ENCODE peak calls at places on chromosome 19, in four cellular contexts. C, W, Y and X are unnamed samples.

GRCh38 chr19:35936738-35937268 is 629 bp downstream of the LRFN3 start:
- DNase-seq in C (no peak), Y (no peak), W (no peak), X (no peak)

GRCh38 chr19:1177322-1178114 is 3.5 kb upstream of the SBNO2 start:
- DNase-seq in C (peak), W (no peak), Y (no peak), X (no peak)

GRCh38 chr19:47247308-47247990 is 8.9 kb upstream of the CCDC9 start:
- DNase-seq in C (peak), W (peak), Y (no peak), X (peak)

GRCh38 chr19:29823581-29824330 is 12.0 kb downstream of the CCNE1 start:
- DNase-seq in W (no peak), Y (no peak), C (no peak), X (no peak)

GRCh38 chr19:51921949-51922348 is 5.3 kb upstream of the ZNF613 start:
- DNase-seq in C (no peak), Y (no peak), W (no peak), X (no peak)

GRCh38 chr19:47713046-47714021 is at the start of gene EHD2:
- DNase-seq in C (peak), Y (no peak), W (peak), X (peak)

GRCh38 chr19:16441661-16442071 is 30.1 kb downstream of the EPS15L1 start:
- DNase-seq in W (peak), Y (no peak), C (no peak), X (no peak)

GRCh38 chr19:40403262-40403984 is 9.8 kb downstream of the PRX start:
- DNase-seq in Y (peak), W (peak), C (peak), X (peak)

GRCh38 chr19:52635786-52636570 is 2.2 kb downstream of the ZNF83 start:
- DNase-seq in W (no peak), C (no peak), Y (no peak), X (no peak)

GRCh38 chr19:40519352-40520322 is 52.8 kb downstream of the SPTBN4 start:
- DNase-seq in W (peak), Y (no peak), C (no peak), X (no peak)

GRCh38 chr19:18423258-18424020 is 4.2 kb downstream of the SSBP4 start:
- DNase-seq in W (no peak), C (no peak), Y (no peak), X (no peak)

GRCh38 chr19:13693933-13694332 is 70.4 kb upstream of the MRI1 start:
- DNase-seq in C (no peak), W (no peak), Y (no peak), X (no peak)

GRCh38 chr19:13597625-13598024 is 91.3 kb upstream of the CACNA1A start:
- DNase-seq in W (peak), Y (no peak), C (peak), X (peak)

GRCh38 chr19:29687897-29688728 is 22.9 kb downstream of the PLEKHF1 start:
- DNase-seq in Y (no peak), C (no peak), W (no peak), X (no peak)

GRCh38 chr19:35299523-35300339 is 7.8 kb downstream of the MAG start:
- DNase-seq in W (no peak), Y (no peak), C (no peak), X (no peak)

GRCh38 chr19:11421607-11422098 is 2.5 kb upstream of the RGL3 start:
- DNase-seq in W (peak), C (peak), Y (no peak), X (peak)

GRCh38 chr19:53034948-53035675 is 9.4 kb upstream of the ERVV-2 start:
- DNase-seq in Y (no peak), C (no peak), W (no peak), X (no peak)

GRCh38 chr19:15062036-15062435 is 12.8 kb downstream of the CASP14 start:
- DNase-seq in C (no peak), Y (no peak), W (no peak), X (no peak)

GRCh38 chr19:57141699-57142098 is 3.3 kb downstream of the ZIM3 start:
- DNase-seq in C (no peak), W (no peak), Y (no peak), X (no peak)

GRCh38 chr19:13987101-13987890 is 18.8 kb downstream of the RFX1 start:
- DNase-seq in C (peak), Y (no peak), W (no peak), X (no peak)

GRCh38 chr19:5948697-5949564 is 29.0 kb downstream of the RANBP3 start:
- DNase-seq in Y (no peak), W (no peak), C (no peak), X (no peak)

GRCh38 chr19:611506-611869 is 21.8 kb downstream of the HCN2 start:
- DNase-seq in Y (no peak), C (no peak), W (no peak), X (no peak)

GRCh38 chr19:57103573-57104277 is 16.1 kb upstream of the USP29 start:
- DNase-seq in Y (peak), W (peak), C (peak), X (peak)

GRCh38 chr19:19406878-19407639 is 1.6 kb downstream of the GATAD2A start:
- DNase-seq in C (no peak), Y (peak), W (peak), X (peak)

GRCh38 chr19:14450168-14450874 is 17.2 kb downstream of the PKN1 start:
- DNase-seq in C (no peak), Y (peak), W (peak), X (no peak)

GRCh38 chr19:45597425-45598111 is 4.4 kb downstream of the GPR4 start:
- DNase-seq in C (no peak), Y (no peak), W (no peak), X (no peak)

GRCh38 chr19:2618611-2619010 is 83.9 kb downstream of the GNG7 start:
- DNase-seq in W (peak), Y (peak), C (peak), X (peak)

GRCh38 chr19:55586976-55587668 is 6.5 kb upstream of the ZNF579 start:
- DNase-seq in W (peak), C (peak), Y (peak), X (peak)

GRCh38 chr19:29211562-29212416 is 1.2 kb downstream of the UQCRFS1 start:
- DNase-seq in W (no peak), C (no peak), Y (no peak), X (peak)